ENCODE peak calls at places on chromosomes 12 and 14, in five cellular contexts. P is GM20000; Q is CD4-positive, alpha-beta T cell; M is A549; W is cardiac fibroblast. C is an unnamed sample.

GRCh38 chr14:88669346-88669745 is 106.5 kb downstream of the ZC3H14 start:
- DNase-seq in Q (no peak), W (no peak), P (no peak), M (no peak), C (no peak)

GRCh38 chr12:65758401-65758800 is 65.9 kb upstream of the HMGA2 start:
- DNase-seq in M (no peak), W (no peak), Q (no peak), P (no peak), C (peak)

GRCh38 chr12:120399531-120399930 is 30.6 kb upstream of the MSI1 start:
- DNase-seq in Q (no peak), W (peak), P (peak), M (no peak), C (no peak)

GRCh38 chr12:106001819-106002218 is 136.9 kb downstream of the NUAK1 start:
- DNase-seq in M (no peak), W (no peak), P (no peak), Q (no peak), C (no peak)

GRCh38 chr14:58639842-58640484 is 2.2 kb downstream of the DACT1 start:
- DNase-seq in P (peak), W (peak), M (peak), Q (no peak), C (peak)

GRCh38 chr12:82108615-82109014 is 249.6 kb downstream of the CCDC59 start:
- DNase-seq in P (no peak), Q (no peak), M (no peak), W (no peak), C (no peak)

GRCh38 chr14:49861581-49861922 is 9.0 kb upstream of the NEMF start:
- DNase-seq in M (peak), W (peak), Q (peak), P (peak), C (peak)

GRCh38 chr14:97873291-97873690 is 1076.1 kb downstream of the VRK1 start:
- DNase-seq in M (no peak), P (no peak), W (no peak), Q (no peak), C (no peak)

GRCh38 chr12:104539063-104539462 is 82.3 kb downstream of the CHST11 start:
- DNase-seq in M (no peak), W (no peak), Q (no peak), P (no peak), C (no peak)

GRCh38 chr14:101731187-101732080 is 30.1 kb upstream of the PPP2R5C start:
- DNase-seq in W (peak), M (peak), Q (peak), P (peak), C (peak)

GRCh38 chr14:102437997-102438922 is 71.3 kb downstream of the ANKRD9 start:
- DNase-seq in W (peak), M (peak), Q (peak), P (peak), C (peak)

GRCh38 chr12:40735551-40736230 is 43.5 kb downstream of the CNTN1 start:
- DNase-seq in M (no peak), P (no peak), W (no peak), Q (no peak), C (no peak)

GRCh38 chr14:59463773-59464650 is 1.2 kb downstream of the GPR135 start:
- DNase-seq in W (no peak), Q (no peak), P (peak), M (no peak), C (peak)

GRCh38 chr12:58470266-58471010 is 449.9 kb downstream of the LRIG3 start:
- DNase-seq in P (no peak), Q (no peak), W (no peak), M (no peak), C (no peak)

GRCh38 chr14:77306406-77307098 is 14.1 kb downstream of the POMT2 start:
- DNase-seq in M (no peak), P (no peak), Q (no peak), W (no peak), C (peak)

GRCh38 chr14:101809671-101810514 is 48.4 kb downstream of the PPP2R5C start:
- DNase-seq in P (peak), W (peak), M (peak), Q (peak), C (peak)

GRCh38 chr14:68873379-68873778 is 80.5 kb upstream of the ZFP36L1 start:
- DNase-seq in Q (no peak), P (no peak), M (no peak), W (no peak), C (no peak)

GRCh38 chr12:19841451-19841850 is 402.2 kb downstream of the AEBP2 start:
- DNase-seq in M (no peak), P (no peak), W (peak), Q (no peak), C (no peak)

GRCh38 chr12:15757553-15758255 is 31.5 kb downstream of the EPS8 start:
- DNase-seq in Q (no peak), W (peak), M (peak), P (no peak), C (peak)

GRCh38 chr12:102992720-102993119 is 35.2 kb downstream of the ASCL1 start:
- DNase-seq in Q (no peak), P (no peak), W (no peak), M (no peak), C (no peak)

GRCh38 chr12:103571286-103571685 is 15.8 kb upstream of the STAB2 start:
- DNase-seq in W (no peak), Q (no peak), M (no peak), P (no peak), C (peak)

GRCh38 chr12:8088574-8088973 is 6.5 kb downstream of the NECAP1 start:
- DNase-seq in Q (peak), P (peak), W (no peak), M (no peak), C (no peak)

GRCh38 chr14:36975834-36976233 is 196.6 kb downstream of the SLC25A21 start:
- DNase-seq in Q (no peak), W (peak), P (no peak), M (peak), C (peak)

GRCh38 chr14:52313493-52313881 is 625 bp upstream of the PTGER2 start:
- DNase-seq in P (no peak), W (no peak), Q (no peak), M (no peak), C (no peak)

GRCh38 chr12:132413931-132414588 is 75.9 kb upstream of the FBRSL1 start:
- DNase-seq in M (no peak), W (no peak), Q (no peak), P (peak), C (no peak)

GRCh38 chr14:91888641-91889476 is 21.5 kb upstream of the TC2N start:
- DNase-seq in Q (no peak), M (no peak), P (no peak), W (no peak), C (peak)

GRCh38 chr12:27428466-27428865 is 18.1 kb upstream of the SMCO2 start:
- DNase-seq in Q (no peak), M (no peak), P (no peak), W (no peak), C (no peak)

GRCh38 chr14:98937712-98938505 is 334.1 kb downstream of the BCL11B start:
- DNase-seq in P (no peak), M (no peak), Q (peak), W (no peak), C (no peak)